ENCODE peak calls at places on chromosomes 6 and 20, in four cellular contexts. One of them, this sample, is unnamed.

GRCh38 chr6:149065658-149066556 is 251.6 kb upstream of the TAB2 start:
- DNase-seq in HS-27A: no peak
- DNase-seq in head of caudate nucleus: no peak
- DNase-seq in MM.1S: no peak
- DNase-seq in this sample: no peak

GRCh38 chr6:37713529-37714119 is 15.9 kb upstream of the MDGA1 start:
- DNase-seq in HS-27A: no peak
- DNase-seq in head of caudate nucleus: no peak
- DNase-seq in MM.1S: no peak
- DNase-seq in this sample: no peak

GRCh38 chr6:16761469-16762264 is 407 bp upstream of the ATXN1 start:
- DNase-seq in HS-27A: no peak
- DNase-seq in head of caudate nucleus: peak; percentile 74
- DNase-seq in MM.1S: peak; percentile 85
- DNase-seq in this sample: no peak

GRCh38 chr20:10721112-10721896 is 47.5 kb upstream of the JAG1 start:
- DNase-seq in HS-27A: no peak
- DNase-seq in head of caudate nucleus: no peak
- DNase-seq in MM.1S: no peak
- DNase-seq in this sample: no peak

GRCh38 chr6:116424001-116424400 is 37.2 kb upstream of the CALHM6 start:
- DNase-seq in HS-27A: no peak
- DNase-seq in head of caudate nucleus: no peak
- DNase-seq in MM.1S: no peak
- DNase-seq in this sample: no peak

GRCh38 chr6:2036084-2037023 is 209.1 kb downstream of the GMDS start:
- DNase-seq in HS-27A: no peak
- DNase-seq in head of caudate nucleus: no peak
- DNase-seq in MM.1S: no peak
- DNase-seq in this sample: no peak

GRCh38 chr6:152845421-152845820 is 94.8 kb downstream of the VIP start:
- DNase-seq in HS-27A: no peak
- DNase-seq in head of caudate nucleus: no peak
- DNase-seq in MM.1S: no peak
- DNase-seq in this sample: no peak

GRCh38 chr6:157272866-157273755 is 50.2 kb downstream of the TMEM242 start:
- DNase-seq in HS-27A: no peak
- DNase-seq in head of caudate nucleus: no peak
- DNase-seq in MM.1S: no peak
- DNase-seq in this sample: no peak

GRCh38 chr6:70134542-70134941 is 168.3 kb downstream of the COL9A1 start:
- DNase-seq in HS-27A: no peak
- DNase-seq in head of caudate nucleus: no peak
- DNase-seq in MM.1S: no peak
- DNase-seq in this sample: no peak

GRCh38 chr6:27630727-27631613 is 158.1 kb upstream of the ZNF184 start:
- DNase-seq in HS-27A: no peak
- DNase-seq in head of caudate nucleus: peak; percentile 72
- DNase-seq in MM.1S: no peak
- DNase-seq in this sample: no peak

GRCh38 chr6:43951063-43951755 is 176.0 kb downstream of the MRPL14 start:
- DNase-seq in HS-27A: no peak
- DNase-seq in head of caudate nucleus: no peak
- DNase-seq in MM.1S: peak; percentile 10
- DNase-seq in this sample: no peak

GRCh38 chr6:97186416-97186999 is 96.5 kb downstream of the MMS22L start:
- DNase-seq in HS-27A: peak; percentile 9
- DNase-seq in head of caudate nucleus: peak; percentile 78
- DNase-seq in MM.1S: peak; percentile 69
- DNase-seq in this sample: peak; percentile 27

GRCh38 chr6:161644521-161644920 is 370.7 kb upstream of the AGPAT4 start:
- DNase-seq in HS-27A: no peak
- DNase-seq in head of caudate nucleus: no peak
- DNase-seq in MM.1S: no peak
- DNase-seq in this sample: no peak

GRCh38 chr20:438581-439469 is 23.5 kb downstream of the TBC1D20 start:
- DNase-seq in HS-27A: no peak
- DNase-seq in head of caudate nucleus: no peak
- DNase-seq in MM.1S: peak; percentile 91
- DNase-seq in this sample: no peak

GRCh38 chr6:119078449-119079287 is at the start of gene FAM184A:
- DNase-seq in HS-27A: peak; percentile 38
- DNase-seq in head of caudate nucleus: peak; percentile 75
- DNase-seq in MM.1S: peak; percentile 70
- DNase-seq in this sample: peak; percentile 21

GRCh38 chr20:58549681-58550542 is 34.7 kb upstream of the APCDD1L start:
- DNase-seq in HS-27A: no peak
- DNase-seq in head of caudate nucleus: no peak
- DNase-seq in MM.1S: no peak
- DNase-seq in this sample: no peak

GRCh38 chr20:49510562-49511117 is 28.2 kb upstream of the KCNB1 start:
- DNase-seq in HS-27A: peak; percentile 91
- DNase-seq in head of caudate nucleus: no peak
- DNase-seq in MM.1S: no peak
- DNase-seq in this sample: no peak

This sample was measured in NCI-H187.